ENCODE peak calls at places on chromosomes 4 and X, in four cellular contexts. P, K, I and C are unnamed samples.
A peak's percentile ranks its signal among the peaks of the same experiment; 100 is the strongest.

GRCh38 chr4:37675587-37676290 is 10.4 kb downstream of the RELL1 start:
- DNase-seq in P (no peak), K (no peak), I (no peak), C (no peak)

GRCh38 chr4:180900781-180901180 is 1342.4 kb upstream of the TENM3 start:
- DNase-seq in P (no peak), K (no peak), I (no peak), C (no peak)

GRCh38 chr4:5215321-5215720 is 164.0 kb downstream of the STK32B start:
- DNase-seq in P (no peak), K (no peak), I (no peak), C (no peak)

GRCh38 chrX:24985120-24985519 is 30.6 kb downstream of the ARX start:
- DNase-seq in P (no peak), K (no peak), I (no peak), C (no peak)

GRCh38 chr4:151540728-151541437 is 131.9 kb downstream of the FHIP1A start:
- DNase-seq in P (no peak), K (peak; percentile 86), I (no peak), C (no peak)

GRCh38 chr4:107719211-107719926 is 665 bp downstream of the PAPSS1 start:
- DNase-seq in P (no peak), K (peak; percentile 20), I (peak; percentile 77), C (peak; percentile 53)

GRCh38 chr4:176298664-176299063 is 21.1 kb upstream of the SPCS3 start:
- DNase-seq in P (no peak), K (no peak), I (no peak), C (no peak)

GRCh38 chrX:49761481-49761880 is 65.7 kb upstream of the PAGE1 start:
- DNase-seq in P (peak; percentile 24), K (peak; percentile 11), I (peak; percentile 23), C (peak; percentile 23)

GRCh38 chr4:7651461-7651921 is 216.8 kb upstream of the PSAPL1 start:
- DNase-seq in P (no peak), K (no peak), I (no peak), C (no peak)

GRCh38 chr4:65623509-65623908 is 46.8 kb downstream of the EPHA5 start:
- DNase-seq in P (no peak), K (peak; percentile 13), I (no peak), C (no peak)

GRCh38 chr4:7431696-7432530 is 2.8 kb downstream of the PSAPL1 start:
- DNase-seq in P (no peak), K (peak; percentile 24), I (no peak), C (no peak)

GRCh38 chrX:139787601-139788000 is 79.6 kb upstream of the MCF2 start:
- DNase-seq in P (no peak), K (no peak), I (no peak), C (no peak)

GRCh38 chr4:177728361-177729152 is 286.3 kb upstream of the AGA start:
- DNase-seq in P (no peak), K (peak; percentile 45), I (peak; percentile 2), C (peak; percentile 5)

GRCh38 chrX:65987856-65988255 is 52.0 kb downstream of the VSIG4 start:
- DNase-seq in P (no peak), K (no peak), I (no peak), C (peak; percentile 72)

GRCh38 chr4:67713531-67714247 is 12.7 kb upstream of the UBA6 start:
- DNase-seq in P (peak; percentile 47), K (peak; percentile 45), I (no peak), C (no peak)

GRCh38 chr4:85595098-85595775 is 120.3 kb downstream of the ARHGAP24 start:
- DNase-seq in P (no peak), K (no peak), I (no peak), C (no peak)

GRCh38 chr4:174217273-174218126 is 66.0 kb downstream of the FBXO8 start:
- DNase-seq in P (no peak), K (no peak), I (no peak), C (peak; percentile 39)

GRCh38 chr4:186285147-186285546 is 19.2 kb downstream of the F11 start:
- DNase-seq in P (no peak), K (no peak), I (no peak), C (no peak)

GRCh38 chr4:27176400-27176799 is 315.8 kb downstream of the STIM2 start:
- DNase-seq in P (no peak), K (peak; percentile 14), I (peak; percentile 14), C (peak; percentile 58)

GRCh38 chr4:28296239-28296638 is 1435.6 kb downstream of the STIM2 start:
- DNase-seq in P (no peak), K (no peak), I (no peak), C (no peak)

GRCh38 chr4:147599764-147600163 is 17.4 kb upstream of the TMEM184C start:
- DNase-seq in P (no peak), K (no peak), I (no peak), C (no peak)

GRCh38 chr4:88008133-88008621 is 742 bp downstream of the PKD2 start:
- DNase-seq in P (peak; percentile 22), K (peak; percentile 30), I (peak; percentile 26), C (peak; percentile 57)

GRCh38 chr4:70705856-70706461 is 15.8 kb upstream of the RUFY3 start:
- DNase-seq in P (no peak), K (no peak), I (no peak), C (no peak)

GRCh38 chr4:91279899-91280298 is 1023.9 kb upstream of the GRID2 start:
- DNase-seq in P (no peak), K (no peak), I (no peak), C (no peak)

GRCh38 chr4:185013715-185014114 is 4.6 kb upstream of the HELT start:
- DNase-seq in P (no peak), K (no peak), I (no peak), C (no peak)

GRCh38 chr4:8311096-8312068 is 41.8 kb downstream of the HTRA3 start:
- DNase-seq in P (no peak), K (no peak), I (no peak), C (no peak)

GRCh38 chrX:28124416-28124815 is 143.2 kb upstream of the DCAF8L1 start:
- DNase-seq in P (no peak), K (no peak), I (no peak), C (no peak)

GRCh38 chr4:94924566-94924965 is 166.8 kb downstream of the BMPR1B start:
- DNase-seq in P (no peak), K (no peak), I (no peak), C (no peak)

GRCh38 chr4:6909970-6910339 is 329 bp downstream of the TBC1D14 start:
- DNase-seq in P (no peak), K (no peak), I (no peak), C (peak; percentile 76)

GRCh38 chr4:166594326-166594946 is 639.9 kb downstream of the SPOCK3 start:
- DNase-seq in P (no peak), K (peak; percentile 42), I (peak; percentile 29), C (peak; percentile 32)

GRCh38 chrX:7069556-7069955 is 78.0 kb upstream of the STS start:
- DNase-seq in P (no peak), K (no peak), I (no peak), C (no peak)

GRCh38 chr4:30743897-30744296 is 23.7 kb downstream of the PCDH7 start:
- DNase-seq in P (no peak), K (no peak), I (no peak), C (no peak)

GRCh38 chr4:15963568-15963967 is 593 bp upstream of the FGFBP2 start:
- DNase-seq in P (no peak), K (no peak), I (no peak), C (peak; percentile 22)

GRCh38 chr4:138062929-138063328 is 179.2 kb downstream of the SLC7A11 start:
- DNase-seq in P (no peak), K (no peak), I (no peak), C (no peak)

GRCh38 chr4:124640037-124640730 is 72.3 kb downstream of the ANKRD50 start:
- DNase-seq in P (no peak), K (peak; percentile 63), I (no peak), C (no peak)

DNA sequence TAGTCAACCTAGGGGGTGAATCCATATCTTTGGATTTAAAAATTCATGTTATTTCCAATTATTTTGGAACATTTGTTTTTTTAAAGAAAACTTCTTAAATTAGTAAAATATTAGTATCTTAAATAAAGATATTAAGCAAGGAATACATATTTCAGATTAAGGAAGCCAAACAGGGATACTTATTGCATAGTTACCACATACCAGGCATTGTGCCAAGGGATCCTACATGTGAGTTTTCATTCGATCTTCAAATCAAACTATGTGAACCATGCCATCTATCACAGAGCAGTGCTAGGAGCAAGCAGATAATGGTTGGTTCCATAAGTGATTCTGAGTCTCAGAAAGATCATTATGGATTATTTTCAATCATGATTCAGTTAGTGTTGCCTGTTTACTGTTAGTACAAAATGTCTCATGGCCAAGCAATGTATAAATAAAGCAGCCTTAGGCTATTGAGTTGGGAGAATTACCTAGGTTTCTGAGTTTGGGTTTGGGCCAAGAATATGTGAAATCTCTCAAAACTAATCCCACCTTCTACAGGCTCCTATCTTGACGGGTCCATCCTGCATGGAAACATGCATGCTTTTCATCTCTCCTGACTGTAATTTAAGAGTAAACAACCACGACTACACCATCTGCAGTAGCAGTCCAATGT is 176.7 kb downstream of the NPFFR2 start:
- DNase-seq in P (no peak), K (no peak), I (no peak), C (no peak)
- TF ChIP-seq MYC in P (no peak), K (no peak), I (no peak), C (no peak)

GRCh38 chrX:101417981-101418841 is 10.2 kb downstream of the HNRNPH2 start:
- DNase-seq in P (no peak), K (no peak), I (no peak), C (peak; percentile 71)
- TF ChIP-seq POLR2A in P (no peak), K (peak; percentile 33), I (no peak), C (no peak)

GRCh38 chr4:13160906-13161305 is 323.2 kb downstream of the RAB28 start:
- DNase-seq in P (no peak), K (no peak), I (no peak), C (no peak)
- TF ChIP-seq MAX in P (no peak), K (no peak), I (no peak), C (no peak)

GRCh38 chrX:38138900-38139299 is 81.8 kb downstream of the SRPX start:
- DNase-seq in P (no peak), K (no peak), I (no peak), C (no peak)
- TF ChIP-seq MYC in P (no peak), K (no peak), I (no peak), C (no peak)

DNA sequence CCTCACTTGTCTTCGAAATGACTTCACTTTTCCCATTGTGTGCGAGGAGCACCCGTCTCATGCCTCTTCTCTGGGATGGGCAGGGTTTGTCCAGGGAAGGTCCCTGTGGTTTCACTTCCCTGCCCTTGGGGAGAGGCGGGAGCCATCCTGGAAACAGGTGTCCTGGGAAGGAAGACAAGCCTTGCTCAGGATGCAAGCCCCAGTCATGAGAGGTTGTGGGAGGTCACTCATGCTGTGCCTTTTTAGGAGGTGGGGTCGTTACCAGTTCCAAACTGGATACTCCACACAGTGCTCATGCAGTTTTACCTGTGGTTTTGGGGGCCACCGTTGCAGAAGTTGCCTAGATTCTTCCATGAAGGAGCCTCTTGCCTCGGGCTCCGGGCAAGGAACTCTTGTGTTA is 3.8 kb downstream of the RGS12 start:
- DNase-seq in P (no peak), K (no peak), I (no peak), C (no peak)
- TF ChIP-seq POLR2A in P (no peak), K (no peak), I (no peak), C (no peak)

GRCh38 chr4:99885063-99885664 is 9.1 kb downstream of the LAMTOR3 start:
- DNase-seq in P (peak; percentile 23), K (peak; percentile 51), I (peak; percentile 21), C (peak; percentile 66)
- TF ChIP-seq MAX in P (no peak), K (no peak), I (no peak), C (no peak)